ENCODE peak calls at places on chromosomes 3 and 15, in ten cellular contexts. X is brain microvascular endothelial cell; Q is fibroblast of villous mesenchyme; F is mucosa of descending colon; S is upper lobe of right lung; M is BJ; B is GM13977; W is GM12878; E is progenitor cell of endocrine pancreas; P is activated CD8-positive, alpha-beta T cell treated with anti-CD3 and anti-CD28 coated beads for 36 hours. R is an unnamed sample.

GRCh38 chr3:173891272-173892100 is 493.9 kb downstream of the NLGN1 start:
- DNase-seq in X (no peak), Q (no peak), F (no peak), S (no peak), M (no peak), B (no peak), W (no peak), E (no peak), P (no peak), R (no peak)

GRCh38 chr3:193710286-193711164 is 117.5 kb downstream of the OPA1 start:
- DNase-seq in X (no peak), Q (no peak), F (no peak), S (no peak), M (no peak), B (no peak), W (no peak), E (no peak), P (no peak), R (no peak)

GRCh38 chr3:29525254-29525881 is 244.5 kb downstream of the RBMS3 start:
- DNase-seq in X (peak), Q (peak), F (no peak), S (no peak), M (peak), B (no peak), W (no peak), E (no peak), P (no peak), R (no peak)

GRCh38 chr3:101011086-101011485 is 17.9 kb upstream of the ABI3BP start:
- DNase-seq in X (no peak), Q (peak), F (no peak), S (no peak), M (peak), B (no peak), W (no peak), E (no peak), P (no peak), R (no peak)

GRCh38 chr15:22979699-22980188 is 424 bp downstream of the CYFIP1 start:
- DNase-seq in X (no peak), Q (peak), F (peak), S (peak), M (no peak), B (peak), W (no peak), E (peak), P (peak), R (no peak)

GRCh38 chr3:51400169-51400568 is 9.1 kb downstream of the RBM15B start:
- DNase-seq in X (no peak), Q (no peak), F (no peak), S (no peak), M (no peak), B (no peak), W (no peak), E (no peak), P (no peak), R (no peak)

GRCh38 chr15:66483131-66483566 is 14.4 kb downstream of the SNAPC5 start:
- DNase-seq in X (no peak), Q (peak), F (no peak), S (peak), M (no peak), B (no peak), W (no peak), E (no peak), P (no peak), R (no peak)

GRCh38 chr15:60476713-60477112 is 2.2 kb downstream of the ICE2 start:
- DNase-seq in X (no peak), Q (peak), F (no peak), S (no peak), M (no peak), B (no peak), W (no peak), E (no peak), P (no peak), R (no peak)

GRCh38 chr3:4712109-4712508 is 219.0 kb downstream of the ITPR1 start:
- DNase-seq in X (no peak), Q (peak), F (no peak), S (no peak), M (no peak), B (no peak), W (no peak), E (no peak), P (no peak), R (no peak)

GRCh38 chr15:68479406-68479805 is 47.4 kb upstream of the ITGA11 start:
- DNase-seq in X (peak), Q (peak), F (no peak), S (no peak), M (peak), B (no peak), W (no peak), E (no peak), P (no peak), R (no peak)

GRCh38 chr3:131738095-131738494 is 235.3 kb upstream of the MRPL3 start:
- DNase-seq in X (no peak), Q (no peak), F (no peak), S (no peak), M (no peak), B (no peak), W (no peak), E (no peak), P (no peak), R (no peak)

GRCh38 chr3:13081603-13082360 is 8.6 kb upstream of the IQSEC1 start:
- DNase-seq in X (no peak), Q (no peak), F (no peak), S (no peak), M (no peak), B (no peak), W (no peak), E (no peak), P (no peak), R (no peak)

GRCh38 chr3:72155391-72156064 is 370.6 kb upstream of the PROK2 start:
- DNase-seq in X (peak), Q (peak), F (no peak), S (no peak), M (peak), B (no peak), W (no peak), E (no peak), P (no peak), R (no peak)

GRCh38 chr15:87707076-87707475 is 549.5 kb downstream of the NTRK3 start:
- DNase-seq in X (no peak), Q (no peak), F (no peak), S (no peak), M (no peak), B (no peak), W (no peak), E (no peak), P (no peak), R (peak)

GRCh38 chr3:190853464-190853863 is 9.0 kb downstream of the GMNC start:
- DNase-seq in X (no peak), Q (no peak), F (no peak), S (no peak), M (no peak), B (no peak), W (no peak), E (no peak), P (no peak), R (no peak)

GRCh38 chr3:140974900-140975299 is 33.3 kb downstream of the SLC25A36 start:
- DNase-seq in X (no peak), Q (no peak), F (no peak), S (no peak), M (no peak), B (no peak), W (no peak), E (no peak), P (no peak), R (no peak)

GRCh38 chr3:149321640-149322039 is 11.8 kb downstream of the TM4SF18 start:
- DNase-seq in X (no peak), Q (no peak), F (no peak), S (no peak), M (no peak), B (no peak), W (no peak), E (no peak), P (no peak), R (no peak)

GRCh38 chr3:64575211-64575844 is 112.5 kb downstream of the ADAMTS9 start:
- DNase-seq in X (peak), Q (peak), F (no peak), S (no peak), M (no peak), B (peak), W (no peak), E (no peak), P (no peak), R (no peak)

GRCh38 chr3:4865714-4866113 is 113.5 kb upstream of the BHLHE40 start:
- DNase-seq in X (no peak), Q (no peak), F (no peak), S (no peak), M (no peak), B (no peak), W (no peak), E (no peak), P (no peak), R (no peak)

GRCh38 chr3:107392549-107393165 is 15.4 kb downstream of the CCDC54 start:
- DNase-seq in X (peak), Q (peak), F (no peak), S (no peak), M (peak), B (no peak), W (no peak), E (no peak), P (no peak), R (no peak)

GRCh38 chr15:97126556-97127233 is 796.2 kb downstream of the NR2F2 start:
- DNase-seq in X (no peak), Q (peak), F (no peak), S (no peak), M (no peak), B (no peak), W (no peak), E (no peak), P (no peak), R (no peak)

GRCh38 chr3:42161050-42161935 is 70.1 kb downstream of the TRAK1 start:
- DNase-seq in X (peak), Q (no peak), F (no peak), S (no peak), M (no peak), B (no peak), W (no peak), E (no peak), P (no peak), R (no peak)

GRCh38 chr3:53672987-53673386 is 173.2 kb downstream of the CHDH start:
- DNase-seq in X (no peak), Q (no peak), F (no peak), S (no peak), M (no peak), B (no peak), W (no peak), E (no peak), P (no peak), R (no peak)
- TF ChIP-seq CTCF in X (no peak), Q (no peak), F (no peak), S (no peak), M (no peak), B (no peak), W (no peak), E (no peak), P (no peak), R (no peak)

GRCh38 chr3:115932807-115933206 is 309.5 kb downstream of the GAP43 start:
- DNase-seq in X (no peak), Q (no peak), F (no peak), S (no peak), M (no peak), B (no peak), W (no peak), E (no peak), P (no peak), R (no peak)

GRCh38 chr3:115931581-115931980 is 308.3 kb downstream of the GAP43 start:
- DNase-seq in X (no peak), Q (peak), F (no peak), S (no peak), M (no peak), B (no peak), W (no peak), E (no peak), P (no peak), R (no peak)

GRCh38 chr3:115937054-115937453 is 313.7 kb downstream of the GAP43 start:
- DNase-seq in X (peak), Q (no peak), F (no peak), S (no peak), M (no peak), B (no peak), W (no peak), E (no peak), P (no peak), R (no peak)
- TF ChIP-seq CTCF in X (peak), Q (peak), F (no peak), S (peak), M (peak), B (peak), W (peak), E (peak), P (no peak), R (peak)

GRCh38 chr15:78317145-78317836 is 17.9 kb upstream of the SKIC8 start:
- DNase-seq in X (no peak), Q (peak), F (no peak), S (no peak), M (no peak), B (no peak), W (no peak), E (no peak), P (no peak), R (no peak)
- TF ChIP-seq CTCF in X (peak), Q (peak), F (no peak), S (no peak), M (peak), B (no peak), W (no peak), E (no peak), P (no peak), R (peak)

DNA sequence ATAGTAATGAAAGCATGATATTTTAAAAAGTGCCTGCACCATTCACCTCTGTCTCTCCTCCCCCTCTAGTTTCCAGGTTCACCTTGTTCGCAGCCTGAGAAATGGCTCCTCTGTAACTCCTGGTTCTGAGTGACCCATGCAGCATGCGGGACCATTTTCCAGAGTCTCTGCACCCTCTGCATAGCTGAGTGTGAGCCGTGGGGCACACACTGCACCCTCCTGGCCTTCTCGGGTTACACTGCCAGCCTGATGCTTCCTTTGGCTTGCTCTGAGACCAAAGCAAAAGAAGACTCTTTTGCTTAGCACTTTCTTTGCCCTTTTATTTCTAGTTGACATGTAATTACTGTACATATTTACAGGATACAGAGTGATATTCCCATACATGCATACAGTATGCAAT is 287.3 kb downstream of the GABRG3 start:
- DNase-seq in X (no peak), Q (no peak), F (no peak), S (no peak), M (no peak), B (no peak), W (no peak), E (no peak), P (no peak), R (no peak)
- TF ChIP-seq CTCF in X (no peak), Q (no peak), F (no peak), S (no peak), M (no peak), B (no peak), W (no peak), E (no peak), P (no peak), R (no peak)

R was measured in D721Med.